ENCODE peak calls at places on chromosomes 16 and 17, in eight cellular contexts. F is MM.1S, Q is fibroblast of lung, W is neural progenitor cell, J is HCT116, I is PC-3, O is H1, G is GM23338. T is an unnamed sample.
A peak's percentile ranks its signal among the peaks of the same experiment; 100 is the strongest.

GRCh38 chr17:77708049-77708448 is 250.5 kb upstream of the TNRC6C start:
- DNase-seq in Q (no peak), W (no peak), I (no peak), J (no peak), O (no peak), G (no peak), F (no peak), T (no peak)

GRCh38 chr16:79053577-79053976 is 547.0 kb downstream of the MAF start:
- DNase-seq in G (peak; percentile 76), F (no peak), O (peak; percentile 21), J (no peak), W (no peak), Q (no peak), I (no peak), T (no peak)

GRCh38 chr17:35166526-35166925 is 18.9 kb downstream of the UNC45B start:
- DNase-seq in W (no peak), O (no peak), I (no peak), J (no peak), F (no peak), Q (no peak), G (no peak), T (no peak)

GRCh38 chr16:86775401-86775985 is 197.1 kb downstream of the FOXL1 start:
- DNase-seq in O (no peak), W (peak; percentile 45), G (peak; percentile 30), I (no peak), Q (no peak), J (no peak), F (no peak), T (no peak)

GRCh38 chr16:424033-424622 is 1.3 kb upstream of the RAB11FIP3 start:
- DNase-seq in J (no peak), I (peak; percentile 76), Q (peak; percentile 98), F (no peak), W (peak; percentile 12), G (no peak), O (no peak), T (no peak)

GRCh38 chr17:77324227-77324626 is 183.5 kb downstream of the SEC14L1 start:
- DNase-seq in J (no peak), F (no peak), W (no peak), G (no peak), I (no peak), O (no peak), Q (no peak), T (no peak)

GRCh38 chr17:50056961-50057330 is 1.0 kb downstream of the ITGA3 start:
- DNase-seq in J (no peak), W (peak; percentile 49), F (no peak), O (no peak), I (peak; percentile 52), G (peak; percentile 49), Q (peak; percentile 63), T (no peak)

GRCh38 chr17:40909351-40909750 is 24.3 kb upstream of the KRT20 start:
- DNase-seq in F (peak; percentile 67), G (peak; percentile 88), J (peak; percentile 95), O (peak; percentile 33), Q (peak; percentile 95), I (peak; percentile 97), W (peak; percentile 90), T (peak; percentile 57)

GRCh38 chr16:15493416-15494181 is 59.2 kb downstream of the BMERB1 start:
- DNase-seq in O (no peak), J (no peak), G (no peak), I (no peak), F (no peak), W (no peak), Q (peak; percentile 45), T (no peak)

GRCh38 chr17:68613739-68614298 is 12.7 kb upstream of the FAM20A start:
- DNase-seq in J (peak; percentile 62), G (peak; percentile 97), I (peak; percentile 91), W (peak; percentile 83), F (peak; percentile 81), O (peak; percentile 49), Q (peak; percentile 71), T (peak; percentile 44)

GRCh38 chr16:86494039-86494564 is 16.2 kb upstream of the FOXF1 start:
- DNase-seq in W (peak; percentile 60), O (no peak), F (no peak), G (no peak), Q (no peak), I (no peak), J (no peak), T (no peak)

GRCh38 chr17:2916362-2916928 is 120.2 kb downstream of the RAP1GAP2 start:
- DNase-seq in Q (no peak), I (no peak), O (no peak), J (no peak), W (no peak), F (no peak), G (no peak), T (no peak)

GRCh38 chr17:44384281-44384822 is 5.1 kb downstream of the ITGA2B start:
- DNase-seq in I (no peak), Q (no peak), G (no peak), W (peak; percentile 62), F (no peak), J (no peak), O (no peak), T (no peak)

GRCh38 chr16:46690281-46691178 is 1.1 kb downstream of the ORC6 start:
- DNase-seq in F (peak; percentile 15), G (no peak), Q (peak; percentile 52), W (peak; percentile 2), J (no peak), I (peak; percentile 4), O (no peak), T (no peak)

DNA sequence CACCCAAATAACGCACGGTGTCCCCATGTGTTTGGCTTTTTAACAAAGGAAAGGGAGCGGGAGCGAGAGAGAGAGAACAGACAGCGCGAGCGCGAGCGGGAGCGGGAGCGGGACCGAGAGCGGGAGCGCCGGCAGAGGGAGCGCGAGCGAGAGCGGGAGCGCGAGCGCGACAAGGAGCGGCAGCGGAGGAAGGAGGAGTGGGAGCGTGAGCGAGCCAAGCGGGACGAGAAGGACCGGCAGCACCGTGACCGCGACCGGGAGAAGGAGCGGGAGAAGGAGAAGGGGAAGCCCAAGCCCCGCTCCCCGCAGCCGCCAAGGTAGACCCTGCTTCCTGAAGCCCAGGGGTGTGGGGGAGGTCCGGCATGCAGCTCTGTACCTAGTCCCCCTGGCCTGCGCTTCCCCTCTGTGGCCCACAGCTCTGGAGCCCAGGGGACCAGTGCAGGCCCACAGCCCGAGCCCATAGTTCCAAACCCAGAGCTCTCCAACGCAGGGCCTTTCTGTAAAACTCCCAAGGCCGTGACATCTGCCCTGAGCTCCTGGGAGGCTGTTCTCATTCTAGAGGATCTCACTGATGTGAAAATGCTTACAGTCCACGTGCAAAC is 27.1 kb upstream of the IL17C start:
- DNase-seq in I (no peak), W (peak; percentile 73), F (no peak), J (no peak), G (peak; percentile 92), Q (no peak), O (no peak), T (no peak)
- H3K36me3 ChIP-seq in I (peaks cover 7% of the 10 kb centered on the region), W (no peaks in the 10 kb centered on the region), F (no peaks in the 10 kb centered on the region), J (peaks cover 23% of the 10 kb centered on the region), G (peaks cover 8% of the 10 kb centered on the region), Q (peaks cover 12% of the 10 kb centered on the region), O (peaks cover 3% of the 10 kb centered on the region), T (peaks cover 90% of the 10 kb centered on the region)

GRCh38 chr17:48722924-48723554 is at the start of gene PRAC2:
- DNase-seq in I (peak; percentile 96), O (no peak), F (no peak), Q (no peak), J (no peak), W (peak; percentile 51), G (peak; percentile 83), T (no peak)

GRCh38 chr17:48720263-48721008 is 1.9 kb downstream of the PRAC1 start:
- DNase-seq in W (peak; percentile 16), F (no peak), Q (no peak), O (no peak), G (no peak), J (no peak), I (peak; percentile 55), T (no peak)

GRCh38 chr17:48723555-48724239 is 712 bp downstream of the PRAC2 start:
- DNase-seq in J (no peak), F (peak; percentile 20), G (peak; percentile 88), I (peak; percentile 81), O (no peak), Q (no peak), W (peak; percentile 59), T (no peak)

GRCh38 chr17:48721009-48721402 is 1.3 kb downstream of the PRAC1 start:
- DNase-seq in G (no peak), Q (no peak), O (no peak), F (no peak), J (no peak), W (no peak), I (peak; percentile 42), T (no peak)

DNA sequence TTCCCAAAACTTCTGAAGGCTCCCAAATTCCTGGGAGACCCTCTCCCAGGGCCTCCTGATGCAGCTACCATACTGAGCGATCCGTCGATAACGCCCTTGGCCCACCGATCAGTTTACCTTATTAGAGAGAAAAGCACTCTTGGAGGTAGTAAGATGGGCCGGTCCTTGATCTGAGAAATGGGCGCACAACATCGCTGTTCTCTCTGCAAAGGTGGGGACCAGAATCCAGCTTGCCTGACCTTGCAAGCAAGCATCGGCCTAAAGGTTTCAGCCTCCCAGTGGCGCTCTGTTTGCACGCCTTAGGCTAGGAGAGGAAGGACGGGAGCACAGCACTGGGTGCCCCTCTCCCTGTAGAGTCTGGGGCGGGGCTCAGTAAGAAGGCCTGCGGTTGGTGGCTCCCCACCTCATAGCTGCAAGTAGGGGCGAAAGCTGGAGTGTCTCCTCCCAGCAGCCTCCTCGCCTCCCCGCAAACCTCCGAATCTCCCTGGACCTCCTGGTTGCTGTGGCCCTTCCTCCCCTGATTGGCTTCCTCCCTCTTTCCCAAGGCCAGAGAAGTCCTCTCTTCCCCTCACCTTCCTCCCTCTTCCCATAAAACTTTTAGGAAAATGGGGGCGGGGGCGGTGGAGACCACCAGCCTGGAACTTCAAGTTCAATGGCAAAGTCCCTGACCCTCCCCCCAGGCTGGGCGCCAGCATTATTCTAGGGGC is at the start of gene PRAC1:
- DNase-seq in F (no peak), W (peak; percentile 20), I (peak; percentile 97), Q (no peak), J (no peak), G (peak; percentile 63), O (no peak), T (no peak)
- TF ChIP-seq EZH2 in F (no peak), W (peak; percentile 55), I (no peak), Q (peak; percentile 83), J (no peak), G (peak; percentile 84), O (peak; percentile 80), T (no peak)

DNA sequence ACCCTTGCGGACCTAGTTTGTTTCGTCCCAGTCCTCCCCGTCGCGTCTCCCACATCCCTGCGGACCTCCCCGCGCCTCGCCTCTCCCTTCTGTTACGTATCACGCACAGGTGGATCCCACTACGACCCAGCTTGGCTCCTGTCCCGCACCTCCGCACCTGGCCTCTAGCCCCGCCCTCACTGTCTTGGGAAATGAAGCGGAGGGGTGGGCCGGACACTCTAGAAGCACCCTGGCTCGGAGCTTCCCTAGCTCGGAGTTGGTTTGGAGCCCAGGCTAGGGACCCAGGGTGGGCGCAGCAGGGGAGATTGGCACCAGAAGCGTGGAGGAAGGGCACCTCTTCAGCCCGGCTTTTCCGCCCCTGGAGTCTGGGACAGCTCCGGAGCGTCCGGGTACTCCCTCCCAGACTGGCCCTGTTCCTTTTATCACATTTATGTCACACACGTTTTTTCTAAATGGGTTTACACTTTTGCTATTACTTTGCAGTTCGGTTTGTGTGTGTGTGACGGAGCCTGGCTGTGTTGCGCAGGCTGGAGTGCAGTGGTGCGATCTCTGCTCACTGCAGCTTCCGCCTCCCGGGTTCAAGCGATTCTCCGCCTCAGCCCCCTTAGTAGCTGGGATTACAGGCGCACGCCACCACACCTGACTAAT is 1.4 kb upstream of the CEMP1 start:
- DNase-seq in F (peak; percentile 61), I (peak; percentile 64), W (peak; percentile 22), J (peak; percentile 64), O (no peak), Q (peak; percentile 52), G (peak; percentile 90), T (no peak)
- H3K4me2 ChIP-seq in F (peak overlapping the region; percentile 70), I (peak overlapping the region; percentile 94), W (peak overlapping the region; percentile 83), J (peak overlapping the region; percentile 97), O (peak overlapping the region; percentile 88), Q (peak overlapping the region; percentile 100), G (peak overlapping the region; percentile 98), T (peak overlapping the region; percentile 100)

GRCh38 chr17:47981462-47981861 is 10.5 kb downstream of the CDK5RAP3 start:
- DNase-seq in O (no peak), G (no peak), Q (no peak), J (no peak), W (no peak), F (no peak), I (no peak), T (peak; percentile 54)
- H3K36me3 ChIP-seq in O (peaks cover 19% of the 10 kb centered on the region), G (peaks cover 17% of the 10 kb centered on the region), Q (peaks cover 19% of the 10 kb centered on the region), J (peaks cover 49% of the 10 kb centered on the region), W (no peaks in the 10 kb centered on the region), F (no peaks in the 10 kb centered on the region), I (peaks cover 56% of the 10 kb centered on the region), T (peaks cover 74% of the 10 kb centered on the region)

T was measured in DND-41.